ENCODE peak calls at places on chromosomes 12 and 14, in four cellular contexts. O, H, J and C are unnamed samples.

GRCh38 chr12:95838125-95838524 is 20.6 kb upstream of the SNRPF start:
- DNase-seq in O (peak; percentile 37), H (no peak), J (peak; percentile 27), C (no peak)

GRCh38 chr14:75562048-75562447 is 16.4 kb upstream of the FLVCR2 start:
- DNase-seq in O (no peak), H (no peak), J (no peak), C (no peak)

GRCh38 chr14:67820428-67820881 is 876 bp downstream of the RAD51B start:
- DNase-seq in O (no peak), H (peak; percentile 39), J (no peak), C (peak; percentile 31)

GRCh38 chr14:105641075-105641937 is 114.9 kb downstream of the TMEM121 start:
- DNase-seq in O (no peak), H (no peak), J (no peak), C (no peak)

GRCh38 chr12:48351022-48351708 is 446 bp upstream of the ZNF641 start:
- DNase-seq in O (peak; percentile 60), H (peak; percentile 46), J (peak; percentile 82), C (peak; percentile 45)

GRCh38 chr14:54933006-54933405 is 30.4 kb upstream of the GCH1 start:
- DNase-seq in O (no peak), H (no peak), J (no peak), C (no peak)

GRCh38 chr12:78790148-78790547 is 74.4 kb upstream of the SYT1 start:
- DNase-seq in O (no peak), H (no peak), J (no peak), C (no peak)

GRCh38 chr12:48198619-48198973 is 4.5 kb downstream of the OR10AD1 start:
- DNase-seq in O (peak; percentile 18), H (no peak), J (peak; percentile 58), C (peak; percentile 17)

GRCh38 chr14:74712499-74713394 is at the start of the genes AREL1 and FCF1:
- DNase-seq in O (peak; percentile 83), H (peak; percentile 63), J (peak; percentile 74), C (peak; percentile 92)

GRCh38 chr14:70665448-70666363 is 24.0 kb downstream of the TTC9 start:
- DNase-seq in O (peak; percentile 52), H (peak; percentile 30), J (no peak), C (peak; percentile 74)

GRCh38 chr12:123519151-123520001 is 14.1 kb downstream of the RILPL1 start:
- DNase-seq in O (peak; percentile 57), H (peak; percentile 78), J (no peak), C (peak; percentile 94)

GRCh38 chr12:132824053-132824452 is 4.6 kb downstream of the GOLGA3 start:
- DNase-seq in O (no peak), H (no peak), J (no peak), C (peak; percentile 28)

GRCh38 chr12:26164118-26164517 is 31.3 kb upstream of the SSPN start:
- DNase-seq in O (no peak), H (no peak), J (no peak), C (no peak)

DNA sequence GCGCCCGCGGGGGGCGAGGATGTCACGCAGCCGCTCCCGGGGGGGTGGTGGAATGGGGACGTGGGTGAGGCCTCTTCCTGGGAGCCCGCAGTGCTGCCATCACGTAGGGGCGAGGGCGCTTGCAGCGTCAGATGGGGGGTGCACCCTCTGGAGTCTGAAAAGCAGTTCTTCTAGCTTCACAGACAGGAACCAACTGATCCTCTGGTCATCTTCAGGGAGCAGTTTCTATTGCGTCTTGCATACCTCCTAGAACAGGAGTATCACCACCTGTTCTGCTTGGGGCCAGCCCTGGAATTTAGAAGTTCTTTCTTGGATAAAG is 36.9 kb upstream of the PRIMA1 start:
- DNase-seq in O (no peak), H (no peak), J (no peak), C (no peak)
- TF ChIP-seq CTCF in O (no peak), H (no peak), J (no peak), C (no peak)

GRCh38 chr12:109618091-109618490 is 44.5 kb downstream of the MVK start:
- DNase-seq in O (no peak), H (no peak), J (no peak), C (no peak)

GRCh38 chr12:109613611-109614455 is 40.2 kb downstream of the MVK start:
- DNase-seq in O (no peak), H (no peak), J (no peak), C (no peak)

GRCh38 chr12:109617496-109617895 is 43.9 kb downstream of the MVK start:
- DNase-seq in O (no peak), H (no peak), J (no peak), C (no peak)

GRCh38 chr12:109612975-109613502 is 39.4 kb downstream of the MVK start:
- DNase-seq in O (no peak), H (no peak), J (no peak), C (no peak)

GRCh38 chr12:109615556-109616229 is 42.1 kb downstream of the MVK start:
- DNase-seq in O (no peak), H (no peak), J (no peak), C (no peak)
- TF ChIP-seq CTCF in O (no peak), H (no peak), J (no peak), C (no peak)

GRCh38 chr14:81062380-81062779 is 107.0 kb downstream of the TSHR start:
- DNase-seq in O (no peak), H (no peak), J (no peak), C (no peak)

GRCh38 chr14:81066672-81067071 is 111.3 kb downstream of the TSHR start:
- DNase-seq in O (no peak), H (no peak), J (no peak), C (no peak)

GRCh38 chr14:81068384-81068783 is 113.0 kb downstream of the TSHR start:
- DNase-seq in O (no peak), H (no peak), J (no peak), C (no peak)

GRCh38 chr14:81067156-81067555 is 111.7 kb downstream of the TSHR start:
- DNase-seq in O (no peak), H (no peak), J (no peak), C (no peak)

GRCh38 chr14:81062816-81063215 is 107.4 kb downstream of the TSHR start:
- DNase-seq in O (no peak), H (no peak), J (no peak), C (no peak)
- TF ChIP-seq CTCF in O (no peak), H (peak; percentile 53), J (no peak), C (no peak)

GRCh38 chr12:76881152-76881551 is 2.3 kb upstream of the CSRP2 start:
- DNase-seq in O (no peak), H (no peak), J (no peak), C (no peak)

GRCh38 chr12:76879710-76880025 is 849 bp upstream of the CSRP2 start:
- DNase-seq in O (no peak), H (no peak), J (no peak), C (no peak)

GRCh38 chr12:76878045-76878898 is 547 bp downstream of the CSRP2 start:
- DNase-seq in O (no peak), H (no peak), J (no peak), C (peak; percentile 54)

GRCh38 chr12:76880156-76881023 is 1.6 kb upstream of the CSRP2 start:
- DNase-seq in O (no peak), H (no peak), J (no peak), C (no peak)

DNA sequence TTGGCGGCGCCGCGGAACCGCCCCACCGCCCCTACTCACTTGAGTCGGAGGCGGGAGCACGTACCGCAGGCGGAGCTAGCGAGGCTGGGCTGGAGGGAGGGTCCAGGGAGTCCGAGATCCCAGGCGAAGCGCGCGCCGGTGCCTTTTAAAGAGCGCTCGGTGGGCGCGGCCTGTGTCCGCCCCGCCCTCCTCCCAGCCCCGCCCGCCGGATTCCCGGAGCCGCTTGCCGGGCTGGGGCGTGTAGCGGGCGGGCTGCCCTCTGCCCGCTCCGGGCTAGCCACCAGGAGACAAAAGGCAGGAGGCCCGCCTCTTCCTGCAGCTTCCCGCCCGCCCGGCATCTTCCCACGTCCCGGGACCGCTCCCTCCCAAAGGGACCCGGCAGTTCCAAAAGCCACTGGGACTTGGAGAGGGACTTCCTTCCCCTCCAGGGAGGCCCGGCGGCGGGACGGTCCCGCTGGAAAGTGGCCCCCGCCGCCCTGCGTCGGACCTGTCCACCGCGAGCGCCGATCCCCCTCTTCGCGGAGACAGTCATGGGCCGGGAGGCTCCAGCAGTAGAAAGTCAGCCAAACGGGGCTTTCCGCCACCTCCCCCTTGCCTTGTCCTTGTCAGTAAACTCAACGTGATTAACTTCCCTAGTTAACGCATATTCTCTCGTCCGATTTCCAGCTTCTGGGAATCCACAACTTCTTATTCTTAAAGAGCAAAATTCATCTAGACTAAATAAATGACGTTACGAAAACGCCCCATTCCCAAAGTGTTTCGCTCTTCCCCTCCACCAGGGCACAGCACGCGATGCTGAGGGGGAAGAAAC is at the start of gene CSRP2:
- DNase-seq in O (peak; percentile 85), H (peak; percentile 46), J (peak; percentile 82), C (peak; percentile 89)
- TF ChIP-seq CTCF in O (no peak), H (no peak), J (no peak), C (peak; percentile 26)

GRCh38 chr12:8014836-8015235 is 17.7 kb upstream of the FOXJ2 start:
- DNase-seq in O (no peak), H (no peak), J (no peak), C (no peak)

DNA sequence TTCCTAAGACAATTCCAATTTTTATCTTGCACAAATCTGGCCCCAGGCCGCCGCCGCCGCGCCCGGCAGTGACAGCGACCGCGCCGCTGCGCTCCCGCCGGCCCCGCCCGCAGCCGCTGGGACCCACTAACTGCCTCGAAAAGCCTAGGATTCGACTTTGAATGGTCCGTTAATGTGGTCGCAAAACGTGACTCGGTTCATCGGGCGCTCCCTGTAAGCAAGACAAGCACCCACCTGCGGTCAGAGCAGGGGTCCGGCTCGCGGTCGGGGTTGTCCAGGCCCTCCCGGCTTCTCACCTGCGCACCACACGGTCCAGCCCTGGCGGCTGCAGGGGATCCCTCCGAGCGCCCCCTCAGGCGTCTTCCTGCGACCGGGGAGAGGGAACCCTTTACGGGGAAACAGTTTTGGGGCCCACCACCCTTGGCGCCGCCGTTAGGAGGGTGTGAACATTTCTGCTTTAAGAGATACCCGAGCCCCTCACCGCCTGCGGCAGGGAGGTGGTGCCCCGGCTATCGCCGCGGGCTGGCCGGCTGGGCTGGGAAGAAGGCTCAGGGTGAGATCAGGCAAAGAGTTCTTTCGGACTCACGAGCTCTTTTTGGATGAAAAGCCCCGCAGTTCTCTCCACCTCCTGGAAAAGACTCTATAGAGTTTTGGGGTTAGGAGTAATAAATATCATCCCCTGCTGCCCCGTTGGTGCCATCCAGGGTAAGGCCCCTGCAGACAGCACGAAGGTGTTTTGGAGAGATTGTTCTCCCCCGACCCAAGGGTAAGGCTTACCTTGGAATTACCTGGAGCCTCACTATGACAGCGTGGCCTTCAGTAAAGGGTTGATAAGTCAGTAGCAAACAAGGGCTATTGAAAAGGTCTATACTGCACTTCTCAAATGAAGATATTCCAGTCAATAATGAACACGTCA is 13.6 kb upstream of the FOXJ2 start:
- DNase-seq in O (no peak), H (no peak), J (no peak), C (no peak)
- TF ChIP-seq CTCF in O (no peak), H (no peak), J (no peak), C (no peak)

GRCh38 chr12:107404981-107405380 is 280.6 kb upstream of the PWP1 start:
- DNase-seq in O (no peak), H (no peak), J (no peak), C (peak; percentile 26)
- TF ChIP-seq CTCF in O (no peak), H (peak; percentile 75), J (no peak), C (no peak)

DNA sequence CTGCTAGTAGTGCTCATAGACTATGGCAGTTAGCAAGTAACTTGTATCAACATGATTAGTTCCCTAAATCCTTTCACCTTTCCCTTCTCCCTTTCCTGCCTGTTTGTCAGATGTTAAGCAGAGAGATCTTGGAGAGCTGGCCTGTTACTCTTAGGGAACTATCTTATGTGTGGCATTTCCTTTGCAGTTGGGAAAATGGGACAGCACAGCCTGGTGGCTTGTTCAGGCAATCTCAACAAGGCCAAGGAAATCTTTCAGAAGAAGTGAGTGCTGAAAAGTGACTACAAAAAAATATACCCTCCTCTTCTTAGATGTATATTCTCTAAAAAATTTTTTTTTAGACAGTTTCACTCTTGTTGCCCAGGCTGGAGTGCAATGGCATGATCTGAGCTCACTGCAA is 7.4 kb downstream of the PARP2 start:
- DNase-seq in O (no peak), H (no peak), J (no peak), C (no peak)
- TF ChIP-seq CTCF in O (no peak), H (peak; percentile 29), J (no peak), C (no peak)

GRCh38 chr12:29552324-29552927 is 54.9 kb upstream of the OVCH1 start:
- DNase-seq in O (no peak), H (no peak), J (peak; percentile 50), C (peak; percentile 18)
- TF ChIP-seq CTCF in O (no peak), H (peak; percentile 97), J (peak; percentile 50), C (peak; percentile 46)